ENCODE peak calls at places on chromosome 15, in five cellular contexts. One of them, this sample, is unnamed.

GRCh38 chr15:41827290-41827879 is 507 bp upstream of the JMJD7 start:
- DNase-seq in HFF-Myc: no peak
- DNase-seq in OCI-LY7: peak
- DNase-seq in GM23338: peak
- DNase-seq in A549: no peak
- DNase-seq in this sample: no peak

GRCh38 chr15:31609243-31609642 is 282.6 kb downstream of the KLF13 start:
- DNase-seq in HFF-Myc: no peak
- DNase-seq in OCI-LY7: no peak
- DNase-seq in GM23338: no peak
- DNase-seq in A549: no peak
- DNase-seq in this sample: no peak

GRCh38 chr15:71538922-71539321 is 271.4 kb upstream of the NR2E3 start:
- DNase-seq in HFF-Myc: no peak
- DNase-seq in OCI-LY7: no peak
- DNase-seq in GM23338: no peak
- DNase-seq in A549: no peak
- DNase-seq in this sample: no peak

GRCh38 chr15:79132770-79133169 is 42.2 kb upstream of the RASGRF1 start:
- DNase-seq in HFF-Myc: no peak
- DNase-seq in OCI-LY7: no peak
- DNase-seq in GM23338: no peak
- DNase-seq in A549: no peak
- DNase-seq in this sample: no peak

GRCh38 chr15:43187544-43188155 is 2.4 kb downstream of the CCNDBP1 start:
- DNase-seq in HFF-Myc: peak
- DNase-seq in OCI-LY7: peak
- DNase-seq in GM23338: peak
- DNase-seq in A549: peak
- DNase-seq in this sample: peak

GRCh38 chr15:85168642-85169173 is 187.1 kb downstream of the PDE8A start:
- DNase-seq in HFF-Myc: no peak
- DNase-seq in OCI-LY7: peak
- DNase-seq in GM23338: peak
- DNase-seq in A549: peak
- DNase-seq in this sample: no peak

GRCh38 chr15:41930221-41930866 is 36.5 kb upstream of the SPTBN5 start:
- DNase-seq in HFF-Myc: peak
- DNase-seq in OCI-LY7: no peak
- DNase-seq in GM23338: no peak
- DNase-seq in A549: peak
- DNase-seq in this sample: peak

GRCh38 chr15:88636039-88636438 is 2.8 kb upstream of the ISG20 start:
- DNase-seq in HFF-Myc: no peak
- DNase-seq in OCI-LY7: no peak
- DNase-seq in GM23338: peak
- DNase-seq in A549: peak
- DNase-seq in this sample: no peak

GRCh38 chr15:45457215-45457614 is 65.3 kb downstream of the SLC30A4 start:
- DNase-seq in HFF-Myc: no peak
- DNase-seq in OCI-LY7: no peak
- DNase-seq in GM23338: peak
- DNase-seq in A549: no peak
- DNase-seq in this sample: no peak

GRCh38 chr15:46126581-46126980 is 491.8 kb downstream of the SQOR start:
- DNase-seq in HFF-Myc: no peak
- DNase-seq in OCI-LY7: no peak
- DNase-seq in GM23338: no peak
- DNase-seq in A549: no peak
- DNase-seq in this sample: no peak

GRCh38 chr15:85333132-85333831 is 47.1 kb upstream of the AKAP13 start:
- DNase-seq in HFF-Myc: peak
- DNase-seq in OCI-LY7: no peak
- DNase-seq in GM23338: no peak
- DNase-seq in A549: no peak
- DNase-seq in this sample: peak

GRCh38 chr15:68609618-68610017 is 30.8 kb downstream of the CORO2B start:
- DNase-seq in HFF-Myc: no peak
- DNase-seq in OCI-LY7: no peak
- DNase-seq in GM23338: no peak
- DNase-seq in A549: no peak
- DNase-seq in this sample: peak

GRCh38 chr15:27123808-27124207 is 152.8 kb downstream of the GABRG3 start:
- DNase-seq in HFF-Myc: no peak
- DNase-seq in OCI-LY7: no peak
- DNase-seq in GM23338: no peak
- DNase-seq in A549: no peak
- DNase-seq in this sample: no peak

GRCh38 chr15:56215769-56216168 is 27.9 kb downstream of the RFX7 start:
- DNase-seq in HFF-Myc: no peak
- DNase-seq in OCI-LY7: no peak
- DNase-seq in GM23338: peak
- DNase-seq in A549: peak
- DNase-seq in this sample: peak

GRCh38 chr15:83248151-83248851 is 36.2 kb downstream of the BNC1 start:
- DNase-seq in HFF-Myc: peak
- DNase-seq in OCI-LY7: peak
- DNase-seq in GM23338: peak
- DNase-seq in A549: peak
- DNase-seq in this sample: peak

GRCh38 chr15:95394186-95395067 is 936.1 kb upstream of the NR2F2 start:
- DNase-seq in HFF-Myc: no peak
- DNase-seq in OCI-LY7: no peak
- DNase-seq in GM23338: no peak
- DNase-seq in A549: no peak
- DNase-seq in this sample: peak

GRCh38 chr15:63718590-63719035 is 115.1 kb downstream of the HERC1 start:
- DNase-seq in HFF-Myc: peak
- DNase-seq in OCI-LY7: no peak
- DNase-seq in GM23338: no peak
- DNase-seq in A549: peak
- DNase-seq in this sample: peak

GRCh38 chr15:75823860-75824613 is 19.2 kb upstream of the UBE2Q2 start:
- DNase-seq in HFF-Myc: no peak
- DNase-seq in OCI-LY7: no peak
- DNase-seq in GM23338: peak
- DNase-seq in A549: peak
- DNase-seq in this sample: no peak

GRCh38 chr15:34644061-34644460 is 60.6 kb upstream of the GOLGA8B start:
- DNase-seq in HFF-Myc: no peak
- DNase-seq in OCI-LY7: no peak
- DNase-seq in GM23338: no peak
- DNase-seq in A549: peak
- DNase-seq in this sample: peak

GRCh38 chr15:35753486-35753885 is 207.5 kb upstream of the DPH6 start:
- DNase-seq in HFF-Myc: peak
- DNase-seq in OCI-LY7: no peak
- DNase-seq in GM23338: no peak
- DNase-seq in A549: no peak
- DNase-seq in this sample: peak

GRCh38 chr15:90105521-90105920 is 3.3 kb upstream of the IDH2 start:
- DNase-seq in HFF-Myc: no peak
- DNase-seq in OCI-LY7: no peak
- DNase-seq in GM23338: no peak
- DNase-seq in A549: no peak
- DNase-seq in this sample: no peak

GRCh38 chr15:90103669-90104329 is 1.5 kb upstream of the IDH2 start:
- DNase-seq in HFF-Myc: no peak
- DNase-seq in OCI-LY7: no peak
- DNase-seq in GM23338: no peak
- DNase-seq in A549: no peak
- DNase-seq in this sample: no peak

GRCh38 chr15:90101969-90102890 is at the start of gene IDH2:
- DNase-seq in HFF-Myc: no peak
- DNase-seq in OCI-LY7: peak
- DNase-seq in GM23338: peak
- DNase-seq in A549: peak
- DNase-seq in this sample: peak

GRCh38 chr15:90106522-90107117 is 4.4 kb upstream of the IDH2 start:
- DNase-seq in HFF-Myc: no peak
- DNase-seq in OCI-LY7: no peak
- DNase-seq in GM23338: no peak
- DNase-seq in A549: peak
- DNase-seq in this sample: peak

DNA sequence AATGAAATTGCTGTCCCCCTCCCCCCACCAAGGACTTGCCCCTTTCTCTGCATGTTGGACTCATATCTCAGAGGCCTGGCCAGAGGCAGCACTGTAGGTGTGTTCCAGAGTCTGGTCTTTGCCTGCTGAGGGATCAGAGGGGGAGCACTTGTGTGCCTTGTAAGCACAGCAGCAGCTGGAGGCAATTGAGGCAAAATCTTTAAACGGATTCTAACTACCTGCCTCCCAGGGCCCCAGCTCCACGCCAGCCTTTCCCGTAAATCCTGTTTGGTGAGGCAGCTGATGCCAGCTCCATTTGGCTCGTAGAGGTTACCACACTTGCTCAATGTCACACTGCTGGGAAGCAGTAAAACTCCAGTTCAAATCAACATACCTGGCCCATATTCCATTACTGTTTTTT is 2.3 kb upstream of the IDH2 start:
- DNase-seq in HFF-Myc: no peak
- DNase-seq in OCI-LY7: no peak
- DNase-seq in GM23338: no peak
- DNase-seq in A549: no peak
- DNase-seq in this sample: no peak
- H3K4me3 ChIP-seq in HFF-Myc: no peak
- H3K4me3 ChIP-seq in OCI-LY7: no peak
- H3K4me3 ChIP-seq in GM23338: no peak
- H3K4me3 ChIP-seq in A549: no peak
- H3K4me3 ChIP-seq in this sample: no peak

GRCh38 chr15:100849021-100849831 is 30.4 kb upstream of the ALDH1A3 start:
- DNase-seq in HFF-Myc: no peak
- DNase-seq in OCI-LY7: peak
- DNase-seq in GM23338: peak
- DNase-seq in A549: peak
- DNase-seq in this sample: peak
- TF ChIP-seq CTCF in HFF-Myc: peak
- TF ChIP-seq CTCF in OCI-LY7: peak
- TF ChIP-seq CTCF in GM23338: peak
- TF ChIP-seq CTCF in A549: peak
- TF ChIP-seq CTCF in this sample: peak

DNA sequence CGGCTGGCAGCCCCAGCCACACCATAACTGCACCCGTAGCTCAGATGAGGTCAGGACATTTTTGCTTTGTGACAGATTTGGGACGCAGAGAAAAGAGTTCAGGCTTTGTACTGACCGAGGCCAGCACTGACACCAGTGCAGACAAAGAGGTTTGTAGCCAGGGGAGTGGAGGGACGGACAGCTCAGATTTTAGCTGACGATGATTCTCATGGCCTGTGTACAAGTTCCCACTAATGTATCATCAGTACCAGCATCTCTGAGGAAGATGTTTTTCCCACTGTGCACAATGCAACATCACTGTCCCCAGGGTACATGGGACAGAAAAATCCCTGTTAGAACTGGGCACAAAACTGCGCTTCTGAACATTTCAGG is 112.7 kb downstream of the SLCO3A1 start:
- DNase-seq in HFF-Myc: no peak
- DNase-seq in OCI-LY7: no peak
- DNase-seq in GM23338: no peak
- DNase-seq in A549: no peak
- DNase-seq in this sample: no peak
- H3K4me3 ChIP-seq in HFF-Myc: no peak
- H3K4me3 ChIP-seq in OCI-LY7: no peak
- H3K4me3 ChIP-seq in GM23338: no peak
- H3K4me3 ChIP-seq in A549: peak
- H3K4me3 ChIP-seq in this sample: no peak

GRCh38 chr15:73982251-73982962 is 9.7 kb downstream of the STOML1 start:
- DNase-seq in HFF-Myc: peak
- DNase-seq in OCI-LY7: no peak
- DNase-seq in GM23338: no peak
- DNase-seq in A549: no peak
- DNase-seq in this sample: peak

GRCh38 chr15:73981761-73982222 is 10.3 kb downstream of the STOML1 start:
- DNase-seq in HFF-Myc: no peak
- DNase-seq in OCI-LY7: no peak
- DNase-seq in GM23338: no peak
- DNase-seq in A549: no peak
- DNase-seq in this sample: peak

GRCh38 chr15:73983211-73983727 is 8.8 kb downstream of the STOML1 start:
- DNase-seq in HFF-Myc: peak
- DNase-seq in OCI-LY7: no peak
- DNase-seq in GM23338: no peak
- DNase-seq in A549: no peak
- DNase-seq in this sample: peak

GRCh38 chr15:73978896-73979295 is 13.2 kb downstream of the STOML1 start:
- DNase-seq in HFF-Myc: no peak
- DNase-seq in OCI-LY7: no peak
- DNase-seq in GM23338: no peak
- DNase-seq in A549: no peak
- DNase-seq in this sample: no peak

GRCh38 chr15:73979636-73980035 is 12.5 kb downstream of the STOML1 start:
- DNase-seq in HFF-Myc: no peak
- DNase-seq in OCI-LY7: no peak
- DNase-seq in GM23338: no peak
- DNase-seq in A549: no peak
- DNase-seq in this sample: no peak
- TF ChIP-seq CTCF in HFF-Myc: no peak
- TF ChIP-seq CTCF in OCI-LY7: no peak
- TF ChIP-seq CTCF in GM23338: no peak
- TF ChIP-seq CTCF in A549: no peak
- TF ChIP-seq CTCF in this sample: no peak

DNA sequence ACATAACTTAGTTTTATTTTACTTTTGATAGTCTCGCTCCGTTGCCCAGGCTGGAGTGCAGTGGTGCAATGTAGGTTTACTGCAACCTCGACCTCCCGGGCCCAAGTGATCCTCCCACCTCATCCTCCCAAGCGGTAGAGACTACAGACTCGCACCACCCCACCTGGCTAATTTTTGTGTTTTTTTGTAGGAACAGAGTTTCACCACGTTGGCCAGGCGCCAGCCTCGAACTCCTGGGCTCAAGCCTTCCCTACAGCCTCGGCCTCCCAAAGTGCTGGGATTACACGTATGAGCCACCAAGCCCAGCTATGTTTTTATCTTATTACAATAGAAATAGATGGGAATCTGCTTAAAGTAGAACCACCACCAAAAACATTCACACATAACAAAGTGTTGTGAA is 2.9 kb downstream of the RNU5A-1 start:
- DNase-seq in HFF-Myc: no peak
- DNase-seq in OCI-LY7: no peak
- DNase-seq in GM23338: no peak
- DNase-seq in A549: no peak
- DNase-seq in this sample: no peak
- H3K4me3 ChIP-seq in HFF-Myc: no peak
- H3K4me3 ChIP-seq in OCI-LY7: no peak
- H3K4me3 ChIP-seq in GM23338: no peak
- H3K4me3 ChIP-seq in A549: no peak
- H3K4me3 ChIP-seq in this sample: no peak

This sample was measured in fibroblast of the aortic adventitia.